ENCODE peak calls at places on chromosomes 16 and 17, in eight cellular contexts. W is stomach; Z is HAP-1; T is tibial artery; Y is GM23248; P is CD8-positive, alpha-beta T cell; M is right cardiac atrium; K is PC-3. C is an unnamed sample. For H3K27me3, the result is how much of the 10 kb centered on the place peaks cover.

GRCh38 chr16:50902457-50902856 is 160.6 kb downstream of the CYLD start:
- DNase-seq in Y (no peak), T (no peak), Z (no peak), K (no peak), P (no peak), W (no peak), M (no peak), C (no peak)

GRCh38 chr16:15843635-15844279 is 13.1 kb downstream of the MYH11 start:
- DNase-seq in W (no peak), M (no peak), K (no peak), P (no peak), Y (peak), Z (no peak), T (no peak), C (no peak)

GRCh38 chr17:45282683-45283644 is 21.1 kb upstream of the SPATA32 start:
- DNase-seq in T (no peak), P (no peak), M (peak), Y (peak), Z (no peak), K (no peak), W (no peak), C (no peak)

GRCh38 chr17:59361916-59362810 is 30.7 kb downstream of the YPEL2 start:
- DNase-seq in P (peak), K (peak), T (no peak), M (no peak), W (no peak), Y (peak), Z (no peak), C (peak)

GRCh38 chr16:11076259-11077018 is 132.1 kb downstream of the CLEC16A start:
- DNase-seq in Y (no peak), W (no peak), K (no peak), T (no peak), P (peak), M (no peak), Z (no peak), C (no peak)

GRCh38 chr16:86457621-86458456 is 52.5 kb upstream of the FOXF1 start:
- DNase-seq in P (no peak), Y (peak), Z (no peak), K (no peak), M (no peak), T (peak), W (no peak), C (no peak)

GRCh38 chr17:50549969-50550368 is 3.0 kb downstream of the SPATA20 start:
- DNase-seq in K (no peak), Y (no peak), T (no peak), W (no peak), P (no peak), Z (no peak), M (no peak), C (no peak)

GRCh38 chr16:52491216-52491615 is 55.7 kb downstream of the TOX3 start:
- DNase-seq in P (no peak), Z (no peak), M (no peak), W (no peak), K (no peak), Y (no peak), T (no peak), C (no peak)

GRCh38 chr16:11238272-11239202 is 17.5 kb downstream of the SOCS1 start:
- DNase-seq in Z (peak), Y (no peak), W (no peak), T (no peak), P (no peak), K (no peak), M (no peak), C (no peak)

GRCh38 chr17:43900858-43901754 is 6.2 kb downstream of the MPP2 start:
- DNase-seq in Y (peak), M (no peak), K (no peak), T (no peak), W (no peak), Z (no peak), P (no peak), C (no peak)

GRCh38 chr17:12591336-12591735 is 74.4 kb upstream of the MYOCD start:
- DNase-seq in P (no peak), W (no peak), M (no peak), K (no peak), Y (no peak), Z (no peak), T (no peak), C (no peak)

GRCh38 chr17:45098081-45098868 is 34.0 kb downstream of the PLCD3 start:
- DNase-seq in Z (no peak), M (peak), T (no peak), K (no peak), P (no peak), Y (no peak), W (no peak), C (peak)

GRCh38 chr17:13589658-13590057 is 12.1 kb downstream of the HS3ST3A1 start:
- DNase-seq in P (no peak), M (no peak), K (peak), T (no peak), W (no peak), Y (no peak), Z (no peak), C (no peak)

GRCh38 chr17:40567377-40567776 is 2.1 kb upstream of the CCR7 start:
- DNase-seq in T (no peak), Z (no peak), M (no peak), W (no peak), P (no peak), K (no peak), Y (no peak), C (no peak)

GRCh38 chr17:80956321-80957190 is 35.1 kb upstream of the CHMP6 start:
- DNase-seq in W (no peak), Z (peak), M (peak), T (no peak), K (no peak), Y (no peak), P (no peak), C (no peak)

GRCh38 chr17:80955078-80955477 is 36.6 kb upstream of the CHMP6 start:
- DNase-seq in M (peak), P (no peak), Y (no peak), K (no peak), T (no peak), W (no peak), Z (no peak), C (no peak)

GRCh38 chr17:80955673-80956306 is 35.9 kb upstream of the CHMP6 start:
- DNase-seq in T (no peak), M (peak), Z (peak), K (no peak), W (no peak), Y (no peak), P (no peak), C (no peak)

GRCh38 chr17:80959330-80960036 is 32.2 kb upstream of the CHMP6 start:
- DNase-seq in Y (peak), K (peak), W (no peak), M (peak), T (peak), Z (no peak), P (no peak), C (no peak)

DNA sequence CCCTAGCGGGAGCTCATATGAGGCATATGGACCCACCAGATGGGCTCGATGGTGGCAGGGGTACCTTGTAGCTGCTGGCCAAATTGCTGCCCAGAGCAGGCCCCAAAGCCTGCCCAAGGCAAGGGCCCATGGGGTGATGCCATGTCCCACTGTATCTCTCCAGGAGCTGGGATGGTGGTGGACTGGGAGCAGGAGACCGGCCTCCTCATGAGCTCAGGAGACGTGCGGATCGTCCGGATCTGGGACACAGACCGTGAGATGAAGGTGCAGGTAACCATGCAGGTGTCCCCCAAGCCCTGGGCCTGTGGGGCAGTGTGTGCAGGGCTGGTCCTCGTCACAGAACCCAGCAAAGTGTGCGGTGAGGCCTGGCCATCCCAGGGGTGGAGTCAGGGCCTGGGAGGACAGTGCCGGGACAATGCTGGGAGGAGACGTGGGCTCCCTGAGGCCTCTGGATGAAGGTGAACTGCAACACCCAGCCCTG is 34.1 kb upstream of the CHMP6 start:
- DNase-seq in Z (no peak), P (no peak), T (peak), M (peak), W (no peak), K (no peak), Y (no peak), C (no peak)
- H3K4me3 ChIP-seq in Z (no peak), P (no peak), T (no peak), M (no peak), W (no peak), K (no peak), Y (no peak), C (no peak)

GRCh38 chr17:81282141-81282540 is 13.0 kb downstream of the SLC38A10 start:
- DNase-seq in W (no peak), Y (no peak), Z (no peak), T (no peak), M (peak), P (no peak), K (no peak), C (no peak)
- H3K27me3 ChIP-seq in W (under half), Y (under half), Z (under half), T (under half), M (under half), P (under half), K (under half), C (under half)

GRCh38 chr17:30819941-30820705 is 4.4 kb downstream of the CRLF3 start:
- DNase-seq in K (no peak), Y (peak), P (no peak), W (no peak), T (no peak), M (no peak), Z (no peak), C (no peak)
- H3K4me3 ChIP-seq in K (no peak), Y (no peak), P (peak), W (no peak), T (no peak), M (no peak), Z (no peak), C (no peak)

GRCh38 chr16:66431760-66432159 is 4.7 kb downstream of the BEAN1 start:
- DNase-seq in Y (no peak), Z (no peak), W (no peak), K (no peak), T (no peak), P (no peak), M (no peak), C (no peak)
- H3K27me3 ChIP-seq in Y (under half), Z (under half), W (half or more), K (under half), T (under half), P (under half), M (under half), C (under half)

GRCh38 chr16:23835390-23836077 is at the start of gene PRKCB:
- DNase-seq in K (no peak), W (peak), Z (peak), Y (peak), M (peak), T (peak), P (peak), C (peak)
- H3K4me3 ChIP-seq in K (no peak), W (peak), Z (peak), Y (no peak), M (peak), T (peak), P (peak), C (no peak)

GRCh38 chr16:1061769-1062505 is 10.6 kb upstream of the SSTR5 start:
- DNase-seq in W (no peak), Y (no peak), K (no peak), T (no peak), M (no peak), Z (no peak), P (no peak), C (no peak)

GRCh38 chr16:1066584-1067172 is 5.9 kb upstream of the SSTR5 start:
- DNase-seq in Z (no peak), M (no peak), T (no peak), K (no peak), P (no peak), W (no peak), Y (no peak), C (no peak)

GRCh38 chr16:1062895-1063294 is 9.7 kb upstream of the SSTR5 start:
- DNase-seq in T (no peak), Y (no peak), K (no peak), W (no peak), Z (no peak), M (no peak), P (no peak), C (no peak)

GRCh38 chr16:1065466-1066128 is 7.0 kb upstream of the SSTR5 start:
- DNase-seq in P (no peak), T (no peak), K (no peak), Z (no peak), M (no peak), W (no peak), Y (no peak), C (no peak)

GRCh38 chr16:1063728-1064127 is 8.8 kb upstream of the SSTR5 start:
- DNase-seq in Y (no peak), W (no peak), T (no peak), Z (no peak), M (no peak), K (no peak), P (no peak), C (no peak)
- H3K27me3 ChIP-seq in Y (under half), W (half or more), T (under half), Z (under half), M (under half), K (under half), P (under half), C (under half)

C was measured in mammary epithelial cell.